ENCODE peak calls at places on chromosomes 2 and 18, in four cellular contexts. S is tibial nerve, C is endodermal cell, Y is HL-60. E is an unnamed sample.

GRCh38 chr2:7788736-7789135 is 871.5 kb downstream of the RNF144A start:
- DNase-seq in S (no peak), C (no peak), Y (no peak), E (no peak)

GRCh38 chr2:102268529-102269524 is 42.5 kb upstream of the IL1RL1 start:
- DNase-seq in S (no peak), C (no peak), Y (no peak), E (no peak)

GRCh38 chr2:201969938-201970785 is 63.5 kb upstream of the FZD7 start:
- DNase-seq in S (no peak), C (no peak), Y (no peak), E (no peak)

GRCh38 chr2:126901459-126901858 is 2.8 kb downstream of the TEX51 start:
- DNase-seq in S (no peak), C (peak), Y (no peak), E (no peak)

GRCh38 chr2:158724803-158725271 is 70.3 kb upstream of the DAPL1 start:
- DNase-seq in S (no peak), C (peak), Y (no peak), E (no peak)

GRCh38 chr18:2168022-2168421 is 403.3 kb downstream of the METTL4 start:
- DNase-seq in S (no peak), C (no peak), Y (no peak), E (no peak)

GRCh38 chr18:58241877-58242276 is 197.9 kb downstream of the NEDD4L start:
- DNase-seq in S (no peak), C (no peak), Y (no peak), E (no peak)

GRCh38 chr2:160474319-160474645 is 19.3 kb downstream of the RBMS1 start:
- DNase-seq in S (no peak), C (no peak), Y (no peak), E (no peak)

GRCh38 chr2:180523629-180524340 is 456.6 kb upstream of the UBE2E3 start:
- DNase-seq in S (no peak), C (no peak), Y (no peak), E (no peak)

GRCh38 chr2:126761256-126761980 is 105.5 kb downstream of the GYPC start:
- DNase-seq in S (peak), C (no peak), Y (no peak), E (no peak)

GRCh38 chr2:42359894-42360483 is 1.0 kb downstream of the COX7A2L start:
- DNase-seq in S (no peak), C (no peak), Y (peak), E (no peak)

GRCh38 chr2:102344397-102344796 is 11.2 kb upstream of the IL18R1 start:
- DNase-seq in S (no peak), C (no peak), Y (no peak), E (no peak)

GRCh38 chr2:191481305-191482075 is 196.4 kb upstream of the NABP1 start:
- DNase-seq in S (no peak), C (no peak), Y (no peak), E (no peak)

GRCh38 chr18:49944681-49945080 is 131.3 kb upstream of the ACAA2 start:
- DNase-seq in S (no peak), C (peak), Y (no peak), E (peak)
- TF ChIP-seq CTCF in S (no peak), C (peak), Y (no peak), E (peak)

DNA sequence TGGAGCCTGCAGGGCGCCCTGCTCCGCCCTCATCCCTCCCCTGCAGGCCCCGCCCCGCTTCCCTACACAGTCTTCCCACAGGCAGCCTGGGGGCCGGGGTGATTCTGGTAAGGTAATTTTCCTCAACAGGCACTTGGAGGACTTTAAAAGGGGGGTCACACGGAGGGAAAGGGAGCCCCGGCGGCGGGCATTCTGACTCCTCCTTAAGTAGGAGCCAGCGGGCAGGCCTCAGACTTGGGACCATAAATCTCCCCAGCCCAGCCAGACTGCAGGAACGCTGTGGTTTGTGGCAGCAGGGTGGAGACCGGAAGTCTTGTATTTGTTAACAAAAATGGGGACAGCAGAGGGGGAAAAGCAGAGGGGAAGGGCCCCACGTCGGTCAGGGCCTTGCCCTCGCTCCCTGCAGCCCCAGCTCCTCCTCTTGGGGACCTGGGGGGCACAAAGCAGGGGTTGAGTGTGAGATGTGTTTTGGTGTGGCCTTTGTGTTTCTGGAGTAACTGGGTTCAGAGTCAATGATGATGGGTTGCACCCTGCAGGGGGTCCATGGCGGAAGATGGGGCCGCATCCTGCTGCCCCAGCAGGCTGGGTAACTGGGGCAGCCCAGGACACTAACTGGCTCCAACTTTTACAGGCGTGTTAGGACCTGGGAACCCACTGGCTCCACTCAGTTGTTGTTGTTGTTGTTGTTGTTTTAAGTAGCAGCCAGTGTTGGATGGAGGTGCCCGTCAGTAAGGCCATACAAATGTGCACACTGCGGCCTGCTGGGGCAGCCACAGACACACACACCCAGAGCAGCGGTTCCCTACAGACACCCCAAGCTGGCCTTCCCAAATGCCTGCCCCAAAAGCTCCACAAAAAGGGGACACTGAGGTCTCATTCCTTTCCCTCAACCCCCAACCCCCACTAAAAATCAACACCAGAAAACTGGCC is 27.7 kb downstream of the SMAD7 start:
- DNase-seq in S (peak), C (peak), Y (no peak), E (peak)
- H3K4me3 ChIP-seq in S (peak), C (no peak), Y (no peak), E (peak)

DNA sequence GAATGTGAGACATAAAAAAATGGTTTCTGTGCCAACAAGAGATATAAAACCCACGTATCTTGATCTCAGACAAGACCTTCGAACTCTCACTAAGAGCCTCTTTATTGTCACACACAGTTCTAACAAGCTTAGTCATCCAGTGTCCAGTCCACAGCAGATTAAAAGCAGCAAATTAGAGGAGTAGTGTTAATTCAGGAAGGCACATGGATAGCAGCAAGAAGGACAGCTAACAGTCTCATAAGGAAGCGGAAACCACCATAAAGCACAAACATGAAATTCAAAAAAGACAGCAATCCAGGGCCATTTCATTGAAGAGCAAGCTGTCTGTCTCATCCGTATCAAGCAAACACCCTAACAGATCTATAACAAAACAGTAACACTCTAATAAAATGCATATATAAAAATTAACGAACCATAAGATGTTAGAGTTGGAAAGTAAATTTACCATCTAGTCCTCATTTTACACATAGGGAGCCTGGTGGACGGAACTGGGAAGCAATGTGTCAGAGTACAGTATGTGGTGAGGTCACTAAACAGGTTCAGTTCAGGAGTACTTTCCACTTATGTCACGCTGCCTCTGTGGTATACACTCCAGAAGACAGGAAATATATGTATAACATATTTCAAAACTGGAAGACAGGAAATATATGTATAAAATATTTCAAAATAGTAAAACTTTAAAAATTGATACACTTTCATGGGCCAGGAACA is 18.3 kb downstream of the AAK1 start:
- DNase-seq in S (no peak), C (no peak), Y (no peak), E (no peak)
- H3K27ac ChIP-seq in S (no peak), C (no peak), Y (peak), E (peak)

GRCh38 chr2:233854241-233854981 is at the start of gene HJURP:
- DNase-seq in S (peak), C (peak), Y (peak), E (peak)
- TF ChIP-seq CTCF in S (no peak), C (no peak), Y (no peak), E (no peak)

GRCh38 chr18:76686737-76687231 is 135.6 kb upstream of the ZNF236 start:
- DNase-seq in S (peak), C (peak), Y (peak), E (peak)

GRCh38 chr18:76685402-76685801 is 137.0 kb upstream of the ZNF236 start:
- DNase-seq in S (no peak), C (no peak), Y (no peak), E (no peak)

GRCh38 chr18:76688724-76689472 is 133.5 kb upstream of the ZNF236 start:
- DNase-seq in S (no peak), C (no peak), Y (no peak), E (no peak)

GRCh38 chr18:76685860-76686259 is 136.5 kb upstream of the ZNF236 start:
- DNase-seq in S (no peak), C (no peak), Y (no peak), E (no peak)

DNA sequence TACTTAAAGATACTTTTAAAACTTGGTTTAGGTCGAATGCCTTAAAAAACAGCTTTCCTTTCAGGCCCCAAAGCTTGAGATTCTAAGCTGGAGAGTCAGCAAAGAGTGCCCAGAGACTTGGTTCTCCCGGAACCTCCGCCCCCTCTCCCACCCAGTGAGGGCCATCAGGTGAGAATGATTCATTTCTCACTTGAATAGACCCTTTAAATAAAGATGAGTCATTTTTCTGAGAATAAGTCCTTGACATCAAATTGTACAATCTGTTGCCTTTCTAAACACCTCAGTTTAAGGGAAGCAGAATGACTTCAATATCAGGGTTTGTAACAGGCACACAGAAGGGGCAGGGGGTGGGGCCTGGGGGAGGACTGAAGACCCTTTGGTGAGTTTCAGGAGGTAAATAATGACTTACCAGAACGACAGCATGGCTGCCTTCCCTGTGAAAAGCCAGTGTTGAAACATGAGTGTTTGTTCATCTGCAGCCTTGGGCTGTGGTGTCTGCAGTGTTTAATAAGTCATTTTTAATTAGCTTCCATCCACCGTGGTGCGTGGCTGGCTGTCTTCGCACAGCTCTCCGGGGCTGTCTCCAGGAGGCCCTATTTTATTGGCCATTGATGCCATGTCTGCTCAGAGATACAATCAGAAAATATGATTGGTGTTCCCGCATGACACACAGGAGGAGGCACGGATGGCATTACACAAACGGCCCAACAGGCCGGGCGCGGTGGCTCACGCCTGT is 134.9 kb upstream of the ZNF236 start:
- DNase-seq in S (no peak), C (no peak), Y (no peak), E (no peak)
- H3K4me3 ChIP-seq in S (no peak), C (no peak), Y (no peak), E (no peak)